ENCODE peak calls at places on chromosomes 7 and 10, in six cellular contexts. H is stimulated activated naive CD4-positive, alpha-beta T cell; N is A549; O is H7; E is amygdala; P is HEK293T. V is an unnamed sample.

GRCh38 chr7:27031289-27032172 is 64.3 kb downstream of the HOXA1 start:
- DNase-seq in H (peak), N (no peak), O (no peak), E (no peak), P (no peak), V (no peak)

GRCh38 chr10:99534939-99535763 is 2.4 kb downstream of the NKX2-3 start:
- DNase-seq in H (no peak), N (no peak), O (peak), E (no peak), P (no peak), V (no peak)

GRCh38 chr7:132141109-132141508 is 435.2 kb downstream of the PLXNA4 start:
- DNase-seq in H (no peak), N (no peak), O (no peak), E (no peak), P (no peak), V (no peak)

GRCh38 chr10:12333382-12334185 is 15.8 kb upstream of the CAMK1D start:
- DNase-seq in H (no peak), N (peak), O (no peak), E (peak), P (peak), V (peak)

GRCh38 chr10:58952747-58953466 is 223.5 kb upstream of the PHYHIPL start:
- DNase-seq in H (no peak), N (peak), O (peak), E (no peak), P (peak), V (no peak)

GRCh38 chr7:149281508-149282330 is 19.7 kb downstream of the ZNF783 start:
- DNase-seq in H (no peak), N (no peak), O (no peak), E (no peak), P (no peak), V (no peak)

GRCh38 chr7:130891254-130892094 is 157.5 kb upstream of the KLF14 start:
- DNase-seq in H (no peak), N (no peak), O (no peak), E (no peak), P (no peak), V (no peak)

GRCh38 chr10:34305189-34305588 is 509.9 kb downstream of the PARD3 start:
- DNase-seq in H (no peak), N (no peak), O (peak), E (no peak), P (peak), V (no peak)

GRCh38 chr10:61902448-61903183 is 1.1 kb downstream of the ARID5B start:
- DNase-seq in H (peak), N (peak), O (peak), E (no peak), P (no peak), V (peak)